ENCODE peak calls at places on chromosomes 3 and 15, in eight cellular contexts. R is HEK293T; F is glutamatergic neuron; Y is GM23338; X is activated naive CD4-positive, alpha-beta T cell treated with anti-CD3 and anti-CD28 coated beads for 36 hours; C is mucosa of gallbladder; Z is stimulated activated naive CD8-positive, alpha-beta T cell treated with anti-CD3 and anti-CD28 coated beads, Interleukin-15, Interleukin-2, amounts not matched to agents 100 U/mL and 50 U/mL, for 24 hours; W is AG09309. A is an unnamed sample.

GRCh38 chr3:15443826-15444524 is 16.6 kb downstream of the EAF1 start:
- DNase-seq in Z (no peak), W (peak), Y (no peak), F (no peak), X (no peak), R (no peak), C (no peak), A (no peak)

GRCh38 chr3:138875754-138876664 is 41.3 kb upstream of the PIK3CB start:
- DNase-seq in R (no peak), Y (no peak), C (no peak), Z (no peak), W (no peak), X (no peak), F (no peak), A (no peak)

GRCh38 chr3:96994995-96995394 is 180.6 kb downstream of the EPHA6 start:
- DNase-seq in Y (no peak), C (no peak), X (no peak), R (no peak), W (no peak), F (no peak), Z (no peak), A (no peak)

GRCh38 chr15:26472661-26473060 is 300.2 kb downstream of the GABRB3 start:
- DNase-seq in Y (no peak), Z (no peak), C (no peak), W (no peak), F (no peak), R (no peak), X (no peak), A (no peak)

GRCh38 chr3:59422312-59422711 is 372.5 kb upstream of the CFAP20DC start:
- DNase-seq in Y (no peak), R (no peak), X (peak), F (no peak), C (no peak), Z (no peak), W (peak), A (no peak)

GRCh38 chr3:186239321-186239720 is 122.7 kb downstream of the DGKG start:
- DNase-seq in W (no peak), C (no peak), F (no peak), Z (no peak), Y (peak), R (no peak), X (no peak), A (peak)

GRCh38 chr3:150149651-150150051 is 179.0 kb upstream of the PFN2 start:
- DNase-seq in W (peak), C (no peak), Y (no peak), F (no peak), X (no peak), Z (no peak), R (no peak), A (peak)

GRCh38 chr3:169146866-169147245 is 516.7 kb downstream of the MECOM start:
- DNase-seq in W (no peak), F (no peak), X (no peak), R (peak), Y (no peak), Z (no peak), C (no peak), A (no peak)

GRCh38 chr3:143134446-143134845 is 14.9 kb downstream of the CHST2 start:
- DNase-seq in F (no peak), R (no peak), W (no peak), Z (no peak), Y (no peak), C (no peak), X (no peak), A (peak)

GRCh38 chr15:65533057-65533752 is 2.9 kb downstream of the HACD3 start:
- DNase-seq in C (no peak), X (no peak), R (no peak), F (no peak), Z (no peak), Y (no peak), W (no peak), A (no peak)

GRCh38 chr15:51117270-51117669 is 22.6 kb upstream of the TNFAIP8L3 start:
- DNase-seq in X (no peak), F (no peak), W (no peak), Z (no peak), Y (no peak), R (no peak), C (no peak), A (no peak)

GRCh38 chr3:171824824-171825221 is 14.5 kb upstream of the PLD1 start:
- DNase-seq in Y (no peak), C (no peak), W (no peak), F (no peak), R (no peak), X (no peak), Z (no peak), A (no peak)